ENCODE peak calls at places on chromosomes 2 and 18, in five cellular contexts. Y, O, X, Q and Z are unnamed samples.

GRCh38 chr2:3536682-3537632 is 17.6 kb upstream of the ADI1 start:
- DNase-seq in Y (no peak), O (peak), X (no peak), Q (no peak), Z (no peak)

GRCh38 chr2:145287686-145288085 is 767.8 kb upstream of the ZEB2 start:
- DNase-seq in Y (no peak), O (no peak), X (no peak), Q (no peak), Z (no peak)

GRCh38 chr2:147600646-147601045 is 244.2 kb upstream of the ACVR2A start:
- DNase-seq in Y (no peak), O (no peak), X (no peak), Q (no peak), Z (no peak)

GRCh38 chr2:134623796-134624195 is 95.0 kb downstream of the TMEM163 start:
- DNase-seq in Y (no peak), O (no peak), X (no peak), Q (no peak), Z (no peak)

GRCh38 chr2:229612395-229612971 is 101.9 kb downstream of the DNER start:
- DNase-seq in Y (no peak), O (no peak), X (no peak), Q (no peak), Z (no peak)

GRCh38 chr2:232861353-232861752 is 8.7 kb upstream of the SNORC start:
- DNase-seq in Y (no peak), O (no peak), X (no peak), Q (no peak), Z (no peak)

GRCh38 chr2:108854484-108854883 is 67.9 kb downstream of the CCDC138 start:
- DNase-seq in Y (no peak), O (no peak), X (no peak), Q (no peak), Z (no peak)

GRCh38 chr2:121527009-121527682 is 3.5 kb upstream of the RNU4ATAC start:
- DNase-seq in Y (no peak), O (no peak), X (peak), Q (no peak), Z (no peak)

GRCh38 chr2:201257381-201257940 is 2.9 kb upstream of the CASP8 start:
- DNase-seq in Y (peak), O (peak), X (no peak), Q (no peak), Z (peak)

GRCh38 chr2:170878505-170878904 is 50.5 kb upstream of the GORASP2 start:
- DNase-seq in Y (no peak), O (no peak), X (no peak), Q (no peak), Z (no peak)

GRCh38 chr2:168758970-168759820 is 43.2 kb upstream of the NOSTRIN start:
- DNase-seq in Y (peak), O (peak), X (peak), Q (peak), Z (no peak)

GRCh38 chr2:128145651-128146050 is 54.7 kb downstream of the UGGT1 start:
- DNase-seq in Y (no peak), O (no peak), X (no peak), Q (no peak), Z (no peak)

GRCh38 chr18:41312241-41312590 is 642.8 kb upstream of the PIK3C3 start:
- DNase-seq in Y (no peak), O (no peak), X (no peak), Q (no peak), Z (no peak)

GRCh38 chr2:159854485-159854884 is 56.5 kb upstream of the CD302 start:
- DNase-seq in Y (no peak), O (no peak), X (no peak), Q (no peak), Z (no peak)

GRCh38 chr2:196170202-196170680 is 1.1 kb downstream of the STK17B start:
- DNase-seq in Y (no peak), O (no peak), X (no peak), Q (peak), Z (peak)